ENCODE peak calls at places on chromosomes 1 and 21, in six cellular contexts. Z is SW480, L is HT1080, B is NCI-H2029, R is A673, D is AG10803. K is an unnamed sample.

GRCh38 chr1:211583011-211583995 is 4.3 kb upstream of the SLC30A1 start:
- DNase-seq in Z (no peak), L (no peak), B (no peak), R (no peak), D (no peak), K (no peak)

GRCh38 chr1:211541715-211542477 is 37.1 kb downstream of the SLC30A1 start:
- DNase-seq in Z (peak; percentile 92), L (no peak), B (no peak), R (no peak), D (no peak), K (no peak)

GRCh38 chr1:165152727-165153126 is 203.8 kb downstream of the LMX1A start:
- DNase-seq in Z (peak; percentile 18), L (no peak), B (no peak), R (no peak), D (no peak), K (peak; percentile 58)

GRCh38 chr21:14956826-14957225 is 108.0 kb downstream of the NRIP1 start:
- DNase-seq in Z (no peak), L (no peak), B (no peak), R (no peak), D (peak; percentile 70), K (no peak)

GRCh38 chr1:2976180-2976562 is 45.1 kb upstream of the ACTRT2 start:
- DNase-seq in Z (no peak), L (no peak), B (no peak), R (no peak), D (no peak), K (no peak)

GRCh38 chr1:18618546-18619466 is 11.8 kb upstream of the PAX7 start:
- DNase-seq in Z (peak; percentile 86), L (peak; percentile 65), B (no peak), R (peak; percentile 81), D (no peak), K (no peak)

GRCh38 chr21:42554251-42554937 is 40.7 kb downstream of the SLC37A1 start:
- DNase-seq in Z (no peak), L (no peak), B (no peak), R (no peak), D (no peak), K (no peak)

GRCh38 chr1:247357781-247358211 is 26.1 kb upstream of the ZNF496 start:
- DNase-seq in Z (no peak), L (no peak), B (no peak), R (no peak), D (peak; percentile 37), K (no peak)

GRCh38 chr1:197106869-197107268 is 39.6 kb downstream of the ASPM start:
- DNase-seq in Z (no peak), L (no peak), B (no peak), R (no peak), D (no peak), K (no peak)

GRCh38 chr1:202034683-202035462 is 24.5 kb downstream of the ELF3 start:
- DNase-seq in Z (peak; percentile 97), L (peak; percentile 69), B (peak; percentile 92), R (peak; percentile 93), D (peak; percentile 95), K (no peak)

GRCh38 chr21:41970751-41971653 is 17.2 kb upstream of the C2CD2 start:
- DNase-seq in Z (no peak), L (no peak), B (no peak), R (no peak), D (no peak), K (no peak)

GRCh38 chr21:35611752-35612151 is 448.6 kb downstream of the SETD4 start:
- DNase-seq in Z (no peak), L (no peak), B (no peak), R (no peak), D (peak; percentile 16), K (no peak)

GRCh38 chr1:32494196-32494595 is 29.3 kb downstream of the ZBTB8B start:
- DNase-seq in Z (no peak), L (no peak), B (no peak), R (no peak), D (no peak), K (no peak)

GRCh38 chr1:23369335-23370013 is at the start of gene ZNF436:
- DNase-seq in Z (peak; percentile 53), L (peak; percentile 67), B (peak; percentile 72), R (peak; percentile 89), D (peak; percentile 83), K (peak; percentile 88)

GRCh38 chr1:109989656-109990653 is 5.4 kb downstream of the AHCYL1 start:
- DNase-seq in Z (no peak), L (no peak), B (no peak), R (no peak), D (peak; percentile 40), K (no peak)

GRCh38 chr1:245166471-245166885 is 11.7 kb downstream of the KIF26B start:
- DNase-seq in Z (no peak), L (no peak), B (no peak), R (peak; percentile 19), D (peak; percentile 50), K (no peak)

GRCh38 chr1:25979210-25979609 is 18.7 kb downstream of the PAFAH2 start:
- DNase-seq in Z (no peak), L (no peak), B (no peak), R (no peak), D (no peak), K (no peak)

GRCh38 chr1:39115271-39116110 is 89.0 kb upstream of the MACF1 start:
- DNase-seq in Z (peak; percentile 39), L (peak; percentile 70), B (no peak), R (no peak), D (peak; percentile 72), K (no peak)

GRCh38 chr1:162970021-162970420 is 99.1 kb upstream of the RGS4 start:
- DNase-seq in Z (no peak), L (no peak), B (no peak), R (no peak), D (no peak), K (no peak)

GRCh38 chr1:12518956-12519707 is 98.9 kb downstream of the DHRS3 start:
- DNase-seq in Z (no peak), L (no peak), B (no peak), R (no peak), D (peak; percentile 72), K (no peak)